ENCODE peak calls at places on chromosomes 13 and 19, in seven cellular contexts. One of them, this sample, is unnamed.

GRCh38 chr19:33714149-33714548 is 82.5 kb upstream of the KCTD15 start:
- DNase-seq in midbrain: no peak
- DNase-seq in left colon: no peak
- DNase-seq in kidney glomerular epithelial cell: no peak
- DNase-seq in effector memory CD4-positive, alpha-beta T cell: no peak
- DNase-seq in PC-9: no peak
- DNase-seq in mucosa of gallbladder: no peak
- DNase-seq in this sample: no peak

GRCh38 chr13:26653310-26653709 is 95.8 kb downstream of the WASF3 start:
- DNase-seq in midbrain: no peak
- DNase-seq in left colon: no peak
- DNase-seq in kidney glomerular epithelial cell: peak; percentile 51
- DNase-seq in effector memory CD4-positive, alpha-beta T cell: no peak
- DNase-seq in PC-9: no peak
- DNase-seq in mucosa of gallbladder: no peak
- DNase-seq in this sample: peak; percentile 83

GRCh38 chr19:17090501-17091074 is 15.0 kb downstream of the MYO9B start:
- DNase-seq in midbrain: no peak
- DNase-seq in left colon: no peak
- DNase-seq in kidney glomerular epithelial cell: no peak
- DNase-seq in effector memory CD4-positive, alpha-beta T cell: no peak
- DNase-seq in PC-9: no peak
- DNase-seq in mucosa of gallbladder: no peak
- DNase-seq in this sample: no peak

GRCh38 chr19:57934820-57935665 is at the start of gene ZNF418:
- DNase-seq in midbrain: peak; percentile 93
- DNase-seq in left colon: peak; percentile 33
- DNase-seq in kidney glomerular epithelial cell: peak; percentile 85
- DNase-seq in effector memory CD4-positive, alpha-beta T cell: peak; percentile 22
- DNase-seq in PC-9: peak; percentile 65
- DNase-seq in mucosa of gallbladder: peak; percentile 81
- DNase-seq in this sample: peak; percentile 83

GRCh38 chr13:28826368-28826767 is 6.2 kb downstream of the MTUS2 start:
- DNase-seq in midbrain: no peak
- DNase-seq in left colon: no peak
- DNase-seq in kidney glomerular epithelial cell: no peak
- DNase-seq in effector memory CD4-positive, alpha-beta T cell: no peak
- DNase-seq in PC-9: no peak
- DNase-seq in mucosa of gallbladder: no peak
- DNase-seq in this sample: no peak

GRCh38 chr19:31135841-31136240 is 213.4 kb downstream of the TSHZ3 start:
- DNase-seq in midbrain: no peak
- DNase-seq in left colon: no peak
- DNase-seq in kidney glomerular epithelial cell: peak; percentile 30
- DNase-seq in effector memory CD4-positive, alpha-beta T cell: no peak
- DNase-seq in PC-9: no peak
- DNase-seq in mucosa of gallbladder: no peak
- DNase-seq in this sample: peak; percentile 29

GRCh38 chr19:7386308-7386707 is 37.6 kb downstream of the ARHGEF18 start:
- DNase-seq in midbrain: no peak
- DNase-seq in left colon: no peak
- DNase-seq in kidney glomerular epithelial cell: no peak
- DNase-seq in effector memory CD4-positive, alpha-beta T cell: no peak
- DNase-seq in PC-9: peak; percentile 50
- DNase-seq in mucosa of gallbladder: no peak
- DNase-seq in this sample: peak; percentile 19

GRCh38 chr13:29909975-29910674 is 59.7 kb upstream of the UBL3 start:
- DNase-seq in midbrain: no peak
- DNase-seq in left colon: no peak
- DNase-seq in kidney glomerular epithelial cell: peak; percentile 3
- DNase-seq in effector memory CD4-positive, alpha-beta T cell: no peak
- DNase-seq in PC-9: peak; percentile 69
- DNase-seq in mucosa of gallbladder: no peak
- DNase-seq in this sample: peak; percentile 35

GRCh38 chr19:51226068-51226467 is 1.2 kb downstream of the CD33 start:
- DNase-seq in midbrain: no peak
- DNase-seq in left colon: no peak
- DNase-seq in kidney glomerular epithelial cell: no peak
- DNase-seq in effector memory CD4-positive, alpha-beta T cell: no peak
- DNase-seq in PC-9: no peak
- DNase-seq in mucosa of gallbladder: no peak
- DNase-seq in this sample: no peak

GRCh38 chr13:43985437-43986051 is 105.8 kb downstream of the LACC1 start:
- DNase-seq in midbrain: no peak
- DNase-seq in left colon: no peak
- DNase-seq in kidney glomerular epithelial cell: no peak
- DNase-seq in effector memory CD4-positive, alpha-beta T cell: no peak
- DNase-seq in PC-9: no peak
- DNase-seq in mucosa of gallbladder: no peak
- DNase-seq in this sample: no peak

GRCh38 chr19:55257461-55258411 is 1.1 kb downstream of the PPP6R1 start:
- DNase-seq in midbrain: no peak
- DNase-seq in left colon: peak; percentile 47
- DNase-seq in kidney glomerular epithelial cell: peak; percentile 19
- DNase-seq in effector memory CD4-positive, alpha-beta T cell: no peak
- DNase-seq in PC-9: no peak
- DNase-seq in mucosa of gallbladder: no peak
- DNase-seq in this sample: peak; percentile 38

GRCh38 chr19:3987619-3988371 is 2.5 kb upstream of the EEF2 start:
- DNase-seq in midbrain: peak; percentile 81
- DNase-seq in left colon: peak; percentile 94
- DNase-seq in kidney glomerular epithelial cell: peak; percentile 72
- DNase-seq in effector memory CD4-positive, alpha-beta T cell: peak; percentile 83
- DNase-seq in PC-9: peak; percentile 64
- DNase-seq in mucosa of gallbladder: peak; percentile 90
- DNase-seq in this sample: peak; percentile 89

GRCh38 chr19:10752913-10753285 is 35.0 kb downstream of the DNM2 start:
- DNase-seq in midbrain: no peak
- DNase-seq in left colon: no peak
- DNase-seq in kidney glomerular epithelial cell: no peak
- DNase-seq in effector memory CD4-positive, alpha-beta T cell: no peak
- DNase-seq in PC-9: no peak
- DNase-seq in mucosa of gallbladder: no peak
- DNase-seq in this sample: no peak

GRCh38 chr19:6216236-6216995 is 63.4 kb downstream of the MLLT1 start:
- DNase-seq in midbrain: no peak
- DNase-seq in left colon: no peak
- DNase-seq in kidney glomerular epithelial cell: no peak
- DNase-seq in effector memory CD4-positive, alpha-beta T cell: no peak
- DNase-seq in PC-9: no peak
- DNase-seq in mucosa of gallbladder: no peak
- DNase-seq in this sample: no peak

GRCh38 chr13:22018297-22019210 is 347.7 kb downstream of the FGF9 start:
- DNase-seq in midbrain: no peak
- DNase-seq in left colon: no peak
- DNase-seq in kidney glomerular epithelial cell: no peak
- DNase-seq in effector memory CD4-positive, alpha-beta T cell: no peak
- DNase-seq in PC-9: no peak
- DNase-seq in mucosa of gallbladder: no peak
- DNase-seq in this sample: no peak

GRCh38 chr19:4030981-4031380 is 23.4 kb downstream of the PIAS4 start:
- DNase-seq in midbrain: no peak
- DNase-seq in left colon: no peak
- DNase-seq in kidney glomerular epithelial cell: no peak
- DNase-seq in effector memory CD4-positive, alpha-beta T cell: no peak
- DNase-seq in PC-9: no peak
- DNase-seq in mucosa of gallbladder: no peak
- DNase-seq in this sample: no peak

GRCh38 chr19:40691421-40692211 is 1.2 kb upstream of the NUMBL start:
- DNase-seq in midbrain: no peak
- DNase-seq in left colon: peak; percentile 20
- DNase-seq in kidney glomerular epithelial cell: no peak
- DNase-seq in effector memory CD4-positive, alpha-beta T cell: no peak
- DNase-seq in PC-9: no peak
- DNase-seq in mucosa of gallbladder: no peak
- DNase-seq in this sample: no peak

GRCh38 chr19:4557971-4558941 is 1.2 kb downstream of the SEMA6B start:
- DNase-seq in midbrain: no peak
- DNase-seq in left colon: peak; percentile 36
- DNase-seq in kidney glomerular epithelial cell: no peak
- DNase-seq in effector memory CD4-positive, alpha-beta T cell: no peak
- DNase-seq in PC-9: no peak
- DNase-seq in mucosa of gallbladder: no peak
- DNase-seq in this sample: peak; percentile 28

GRCh38 chr13:64910061-64910460 is 2320.1 kb downstream of the PCDH9 start:
- DNase-seq in midbrain: no peak
- DNase-seq in left colon: no peak
- DNase-seq in kidney glomerular epithelial cell: no peak
- DNase-seq in effector memory CD4-positive, alpha-beta T cell: no peak
- DNase-seq in PC-9: no peak
- DNase-seq in mucosa of gallbladder: no peak
- DNase-seq in this sample: no peak

GRCh38 chr13:112469071-112469745 is 93.1 kb downstream of the SPACA7 start:
- DNase-seq in midbrain: no peak
- DNase-seq in left colon: no peak
- DNase-seq in kidney glomerular epithelial cell: no peak
- DNase-seq in effector memory CD4-positive, alpha-beta T cell: no peak
- DNase-seq in PC-9: no peak
- DNase-seq in mucosa of gallbladder: no peak
- DNase-seq in this sample: no peak

GRCh38 chr19:55372316-55373081 is 2.2 kb upstream of the IL11 start:
- DNase-seq in midbrain: no peak
- DNase-seq in left colon: no peak
- DNase-seq in kidney glomerular epithelial cell: no peak
- DNase-seq in effector memory CD4-positive, alpha-beta T cell: no peak
- DNase-seq in PC-9: peak; percentile 64
- DNase-seq in mucosa of gallbladder: no peak
- DNase-seq in this sample: peak; percentile 89

GRCh38 chr13:99955747-99956472 is 15.7 kb downstream of the ZIC5 start:
- DNase-seq in midbrain: no peak
- DNase-seq in left colon: no peak
- DNase-seq in kidney glomerular epithelial cell: no peak
- DNase-seq in effector memory CD4-positive, alpha-beta T cell: no peak
- DNase-seq in PC-9: no peak
- DNase-seq in mucosa of gallbladder: no peak
- DNase-seq in this sample: peak; percentile 25

This sample was measured in kidney tubule cell.